ENCODE peak calls at places on chromosomes 2 and 18, in eight cellular contexts. I is breast epithelium, O is spleen, H is HCT116, E is Panc1, N is prostate gland, G is GM12878, W is transverse colon. K is an unnamed sample.

GRCh38 chr2:175282300-175282699 is 100.8 kb upstream of the ATP5MC3 start:
- DNase-seq in O (no peak), H (peak), I (no peak), G (no peak), E (peak), W (no peak), N (no peak), K (peak)

GRCh38 chr2:136246086-136246669 is 128.2 kb upstream of the CXCR4 start:
- DNase-seq in O (peak), H (peak), G (peak), E (no peak), I (peak), N (no peak), W (peak), K (no peak)

GRCh38 chr2:2825516-2826208 is 494.6 kb upstream of the MYT1L start:
- DNase-seq in O (peak), W (no peak), N (no peak), I (no peak), G (no peak), E (no peak), H (no peak), K (no peak)

GRCh38 chr18:78813156-78813555 is 166.5 kb upstream of the SALL3 start:
- DNase-seq in I (no peak), N (no peak), H (no peak), W (no peak), O (peak), G (no peak), E (no peak), K (no peak)

GRCh38 chr18:72867721-72868665 is at the start of gene NETO1:
- DNase-seq in G (no peak), N (no peak), I (no peak), E (no peak), O (peak), W (no peak), H (no peak), K (no peak)

GRCh38 chr2:238929242-238930081 is 81.6 kb downstream of the TWIST2 start:
- DNase-seq in E (no peak), I (no peak), W (peak), O (peak), N (no peak), H (no peak), G (no peak), K (no peak)

GRCh38 chr2:215619022-215619958 is 183.4 kb upstream of the FN1 start:
- DNase-seq in G (no peak), H (peak), I (no peak), W (no peak), N (no peak), O (no peak), E (no peak), K (no peak)

GRCh38 chr18:78123144-78123909 is 856.3 kb upstream of the SALL3 start:
- DNase-seq in O (no peak), H (no peak), I (no peak), E (no peak), G (no peak), W (no peak), N (no peak), K (no peak)

GRCh38 chr18:45619062-45619825 is 4.0 kb downstream of the SLC14A2 start:
- DNase-seq in O (no peak), I (no peak), H (no peak), E (no peak), W (peak), N (peak), G (no peak), K (no peak)

GRCh38 chr2:58842501-58843144 is 601.5 kb upstream of the FANCL start:
- DNase-seq in O (no peak), N (no peak), I (no peak), G (no peak), W (no peak), H (no peak), E (no peak), K (no peak)

GRCh38 chr2:152580722-152581121 is 136.5 kb downstream of the PRPF40A start:
- DNase-seq in E (no peak), W (no peak), H (no peak), O (no peak), I (no peak), N (no peak), G (no peak), K (no peak)

GRCh38 chr2:199814845-199815211 is 36.2 kb downstream of the FTCDNL1 start:
- DNase-seq in I (no peak), O (no peak), N (no peak), W (no peak), G (no peak), E (no peak), H (no peak), K (no peak)

GRCh38 chr2:212157011-212157410 is 381.6 kb downstream of the ERBB4 start:
- DNase-seq in O (no peak), G (no peak), W (no peak), N (no peak), I (no peak), E (no peak), H (no peak), K (no peak)

GRCh38 chr2:175227382-175227781 is 45.9 kb upstream of the ATP5MC3 start:
- DNase-seq in N (no peak), E (no peak), O (no peak), G (no peak), W (no peak), I (no peak), H (no peak), K (no peak)

GRCh38 chr2:28093308-28093707 is 202.8 kb downstream of the BABAM2 start:
- DNase-seq in H (no peak), O (no peak), W (no peak), I (no peak), E (no peak), N (no peak), G (no peak), K (no peak)

GRCh38 chr2:36338827-36339145 is 16.8 kb upstream of the CRIM1 start:
- DNase-seq in O (no peak), G (no peak), E (no peak), I (no peak), H (no peak), N (no peak), W (no peak), K (no peak)

GRCh38 chr2:189751080-189751658 is 11.4 kb downstream of the OSGEPL1 start:
- DNase-seq in N (no peak), O (no peak), W (peak), H (peak), E (no peak), I (no peak), G (no peak), K (no peak)

DNA sequence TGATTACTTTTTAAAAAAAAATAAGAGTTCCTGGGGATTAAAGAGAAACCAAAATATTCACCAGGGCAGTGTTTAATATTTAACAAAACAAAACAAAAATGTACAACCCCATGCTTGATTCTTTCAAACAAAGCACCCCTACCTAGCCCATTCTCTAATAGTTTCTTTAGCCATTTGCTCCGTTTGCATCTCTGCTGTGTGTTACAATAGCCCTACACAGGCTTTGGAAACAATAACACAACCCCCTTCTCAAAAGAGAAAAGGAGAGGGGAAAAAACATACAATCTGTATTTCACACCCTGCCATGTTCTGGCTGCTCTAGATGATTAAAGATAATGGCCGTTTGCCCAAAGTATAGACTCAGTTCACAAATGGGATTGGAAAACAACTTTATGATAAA is 302.9 kb downstream of the CPS1 start:
- DNase-seq in I (no peak), O (no peak), W (no peak), N (no peak), E (no peak), H (no peak), G (no peak), K (no peak)
- H3K4me3 ChIP-seq in I (no peak), O (no peak), W (no peak), N (no peak), E (no peak), H (no peak), G (no peak), K (no peak)

DNA sequence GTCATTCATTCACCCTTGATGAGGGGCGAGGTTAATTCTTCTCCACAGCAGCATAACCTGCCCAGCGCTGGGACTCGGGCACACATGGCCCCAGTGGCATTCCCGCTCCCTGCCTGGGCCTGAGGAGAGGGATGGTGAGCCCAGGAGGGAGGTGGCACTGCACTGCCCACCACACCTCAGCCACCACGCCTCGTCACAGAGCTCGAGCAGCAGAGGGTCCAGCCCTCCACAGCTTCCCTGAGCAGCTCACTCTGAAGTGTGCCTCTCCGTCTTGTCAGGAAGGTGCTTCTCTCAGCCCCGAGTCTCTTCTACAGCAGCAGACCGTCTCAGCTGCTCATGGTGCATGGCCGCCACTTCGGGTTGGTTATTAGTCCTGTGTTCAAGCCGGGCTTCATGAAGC is 34.9 kb downstream of the COA5 start:
- DNase-seq in I (no peak), O (no peak), W (no peak), H (no peak), N (no peak), E (no peak), G (no peak), K (no peak)
- TF ChIP-seq POLR2AphosphoS5 in I (no peak), O (no peak), W (no peak), H (no peak), N (no peak), E (no peak), G (no peak), K (no peak)

GRCh38 chr2:10844083-10844482 is 31.5 kb upstream of the PDIA6 start:
- DNase-seq in O (no peak), W (peak), E (no peak), I (no peak), H (no peak), G (no peak), N (peak), K (no peak)
- H3K4me3 ChIP-seq in O (no peak), W (no peak), E (no peak), I (no peak), H (no peak), G (no peak), N (peak), K (peak)

DNA sequence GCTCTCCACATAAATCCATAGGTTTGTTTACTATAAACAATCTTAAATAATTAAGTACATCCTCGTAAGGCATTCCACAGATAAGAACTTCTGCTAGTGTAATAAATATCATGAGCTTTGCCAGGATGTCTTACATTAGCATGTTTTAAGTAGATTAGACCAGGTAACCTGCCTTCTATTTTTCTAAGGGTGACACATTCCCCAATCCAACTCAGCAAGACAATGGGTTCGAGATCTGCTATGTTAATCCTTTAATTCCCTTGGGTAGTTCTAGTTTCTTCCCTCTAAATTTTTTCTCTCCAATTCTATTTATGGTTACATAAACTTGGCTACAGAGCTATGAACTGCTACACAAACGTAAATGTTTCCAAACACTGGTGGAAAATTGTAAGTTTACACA is 386.6 kb upstream of the SLC39A10 start:
- DNase-seq in G (no peak), W (no peak), E (no peak), O (no peak), I (no peak), N (no peak), H (no peak), K (no peak)
- TF ChIP-seq POLR2AphosphoS5 in G (no peak), W (no peak), E (no peak), O (no peak), I (no peak), N (no peak), H (no peak), K (no peak)

DNA sequence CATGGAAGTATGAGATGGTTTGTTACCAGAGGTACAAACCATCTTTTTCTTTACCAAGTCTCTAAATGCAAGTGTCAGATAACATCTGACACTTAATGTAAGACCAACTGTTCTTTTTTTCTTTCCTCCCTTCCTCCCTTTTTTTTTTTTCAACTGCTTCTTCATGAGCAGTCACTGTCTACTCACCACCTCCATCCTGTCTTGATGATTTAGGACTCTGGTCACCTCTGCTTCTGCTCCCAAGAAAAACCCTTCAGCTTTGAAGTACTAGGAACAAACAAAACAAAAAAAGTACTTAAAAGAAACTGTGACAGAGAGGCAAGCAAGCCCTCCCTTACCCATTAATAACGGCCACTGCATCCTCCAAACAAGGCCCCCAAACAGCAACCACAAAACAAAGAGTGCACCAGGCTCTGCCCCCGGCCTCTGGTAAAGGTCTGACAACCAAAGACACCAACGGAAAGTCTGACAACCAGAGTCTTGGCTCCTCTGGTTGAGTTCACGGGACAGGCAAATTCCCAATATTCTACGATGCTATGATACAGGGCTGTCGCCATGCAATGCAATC is 141.0 kb downstream of the ARL4C start:
- DNase-seq in I (no peak), W (no peak), E (no peak), G (no peak), H (no peak), O (no peak), N (no peak), K (no peak)
- H3K4me3 ChIP-seq in I (no peak), W (no peak), E (no peak), G (no peak), H (no peak), O (no peak), N (no peak), K (no peak)

GRCh38 chr18:58861353-58861752 is 3.3 kb upstream of the ZNF532 start:
- DNase-seq in N (no peak), H (no peak), O (no peak), I (no peak), W (no peak), E (no peak), G (no peak), K (no peak)
- TF ChIP-seq POLR2AphosphoS5 in N (no peak), H (no peak), O (no peak), I (no peak), W (no peak), E (no peak), G (no peak), K (no peak)

GRCh38 chr2:64166637-64167420 is 22.6 kb upstream of the PELI1 start:
- DNase-seq in W (no peak), N (no peak), O (no peak), H (no peak), E (no peak), G (no peak), I (no peak), K (no peak)

GRCh38 chr2:64166212-64166611 is 22.0 kb upstream of the PELI1 start:
- DNase-seq in W (no peak), O (no peak), I (no peak), N (no peak), E (no peak), G (no peak), H (no peak), K (no peak)

GRCh38 chr2:64165696-64166095 is 21.5 kb upstream of the PELI1 start:
- DNase-seq in G (no peak), I (no peak), H (no peak), N (no peak), W (no peak), E (no peak), O (no peak), K (no peak)

GRCh38 chr2:64168231-64168630 is 24.0 kb upstream of the PELI1 start:
- DNase-seq in E (no peak), O (no peak), W (no peak), I (no peak), G (no peak), H (no peak), N (no peak), K (no peak)

GRCh38 chr2:64168756-64169155 is 24.5 kb upstream of the PELI1 start:
- DNase-seq in N (no peak), I (no peak), O (no peak), H (no peak), E (no peak), W (no peak), G (no peak), K (no peak)
- H3K4me3 ChIP-seq in N (no peak), I (no peak), O (no peak), H (no peak), E (no peak), W (no peak), G (no peak), K (no peak)

GRCh38 chr2:96532641-96533291 is 3.8 kb upstream of the ARID5A start:
- DNase-seq in E (no peak), W (no peak), G (no peak), H (no peak), N (no peak), I (no peak), O (peak), K (no peak)

GRCh38 chr2:96531366-96531765 is 5.2 kb upstream of the ARID5A start:
- DNase-seq in G (no peak), E (no peak), N (no peak), W (no peak), O (no peak), I (no peak), H (no peak), K (no peak)

GRCh38 chr2:96533292-96534073 is 3.1 kb upstream of the ARID5A start:
- DNase-seq in E (no peak), O (peak), W (peak), I (peak), G (no peak), N (peak), H (no peak), K (no peak)

GRCh38 chr2:96530474-96531357 is 5.8 kb upstream of the ARID5A start:
- DNase-seq in G (no peak), O (no peak), H (no peak), W (no peak), I (no peak), E (no peak), N (no peak), K (no peak)

DNA sequence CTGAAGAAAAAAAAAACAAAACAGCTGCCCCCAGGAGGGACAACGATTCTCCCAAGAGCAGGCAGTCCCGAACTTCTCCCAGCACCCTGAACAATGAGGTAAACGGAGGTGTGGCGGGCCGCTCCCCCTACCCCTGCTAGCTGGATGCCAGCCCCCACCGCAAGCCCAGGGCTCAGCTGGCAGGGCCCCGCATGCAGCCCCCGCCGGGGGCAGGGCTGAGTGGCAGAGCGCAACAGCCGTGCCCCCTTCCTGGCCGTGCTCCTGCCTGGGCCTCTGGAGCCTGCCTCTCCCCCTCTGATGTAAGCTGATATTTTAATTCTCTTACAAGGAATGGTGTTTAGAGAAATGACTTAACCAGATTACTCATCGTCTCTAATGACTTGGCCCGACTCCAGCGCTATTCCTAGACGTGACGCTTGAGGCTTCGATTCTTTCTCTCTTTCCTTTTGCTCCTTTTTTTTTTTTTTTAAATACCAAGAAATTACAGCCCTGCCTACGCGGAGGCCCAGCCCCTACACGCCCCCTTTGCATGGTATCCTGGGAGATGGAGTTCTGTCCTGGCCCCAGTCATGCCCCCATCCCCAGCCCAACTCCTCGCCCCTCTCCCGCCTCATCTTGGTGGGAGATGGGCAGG is 4.6 kb upstream of the ARID5A start:
- DNase-seq in G (peak), O (peak), I (peak), N (peak), E (peak), H (peak), W (peak), K (peak)
- TF ChIP-seq POLR2AphosphoS5 in G (peak), O (peak), I (peak), N (peak), E (no peak), H (peak), W (peak), K (peak)

GRCh38 chr2:164954954-164955701 is at the start of gene SLC38A11:
- DNase-seq in W (peak), N (peak), G (no peak), E (no peak), I (peak), O (peak), H (no peak), K (no peak)
- H3K4me3 ChIP-seq in W (peak), N (peak), G (no peak), E (no peak), I (peak), O (no peak), H (no peak), K (no peak)

K was measured in SK-N-MC.